ENCODE peak calls at places on chromosomes 12 and 14, in five cellular contexts. One of them, this sample, is unnamed.
A peak's percentile ranks its signal among the peaks of the same experiment; 100 is the strongest.

GRCh38 chr14:55837467-55837866 is 257.5 kb downstream of the KTN1 start:
- DNase-seq in activated CD4-positive, CD25-positive, alpha-beta regulatory T cell: no peak
- DNase-seq in stimulated activated CD4-positive, alpha-beta T cell treated with anti-CD3 and anti-CD28 coated beads, TNF-alpha, amount 100 ng/mL, for 1 hour: no peak
- DNase-seq in spleen: no peak
- DNase-seq in effector CD8-positive, alpha-beta T cell: no peak
- DNase-seq in this sample: no peak

GRCh38 chr12:50302686-50303085 is 19.4 kb upstream of the LIMA1 start:
- DNase-seq in spleen: no peak
- DNase-seq in effector CD8-positive, alpha-beta T cell: no peak
- DNase-seq in stimulated activated CD4-positive, alpha-beta T cell treated with anti-CD3 and anti-CD28 coated beads, TNF-alpha, amount 100 ng/mL, for 1 hour: no peak
- DNase-seq in activated CD4-positive, CD25-positive, alpha-beta regulatory T cell: no peak
- DNase-seq in this sample: no peak

GRCh38 chr12:42759622-42760273 is 170.2 kb upstream of the PRICKLE1 start:
- DNase-seq in activated CD4-positive, CD25-positive, alpha-beta regulatory T cell: no peak
- DNase-seq in effector CD8-positive, alpha-beta T cell: no peak
- DNase-seq in spleen: no peak
- DNase-seq in stimulated activated CD4-positive, alpha-beta T cell treated with anti-CD3 and anti-CD28 coated beads, TNF-alpha, amount 100 ng/mL, for 1 hour: no peak
- DNase-seq in this sample: no peak

GRCh38 chr14:85565862-85566296 is 35.9 kb downstream of the FLRT2 start:
- DNase-seq in effector CD8-positive, alpha-beta T cell: no peak
- DNase-seq in spleen: no peak
- DNase-seq in activated CD4-positive, CD25-positive, alpha-beta regulatory T cell: no peak
- DNase-seq in stimulated activated CD4-positive, alpha-beta T cell treated with anti-CD3 and anti-CD28 coated beads, TNF-alpha, amount 100 ng/mL, for 1 hour: no peak
- DNase-seq in this sample: no peak

GRCh38 chr14:105838591-105839424 is 312.4 kb downstream of the TMEM121 start:
- DNase-seq in spleen: no peak
- DNase-seq in stimulated activated CD4-positive, alpha-beta T cell treated with anti-CD3 and anti-CD28 coated beads, TNF-alpha, amount 100 ng/mL, for 1 hour: no peak
- DNase-seq in effector CD8-positive, alpha-beta T cell: no peak
- DNase-seq in activated CD4-positive, CD25-positive, alpha-beta regulatory T cell: no peak
- DNase-seq in this sample: no peak

GRCh38 chr12:95182868-95183415 is 34.3 kb downstream of the FGD6 start:
- DNase-seq in stimulated activated CD4-positive, alpha-beta T cell treated with anti-CD3 and anti-CD28 coated beads, TNF-alpha, amount 100 ng/mL, for 1 hour: no peak
- DNase-seq in activated CD4-positive, CD25-positive, alpha-beta regulatory T cell: no peak
- DNase-seq in effector CD8-positive, alpha-beta T cell: no peak
- DNase-seq in spleen: no peak
- DNase-seq in this sample: no peak

GRCh38 chr12:230925-231671 is 17.1 kb upstream of the SLC6A12 start:
- DNase-seq in spleen: no peak
- DNase-seq in stimulated activated CD4-positive, alpha-beta T cell treated with anti-CD3 and anti-CD28 coated beads, TNF-alpha, amount 100 ng/mL, for 1 hour: no peak
- DNase-seq in activated CD4-positive, CD25-positive, alpha-beta regulatory T cell: no peak
- DNase-seq in effector CD8-positive, alpha-beta T cell: no peak
- DNase-seq in this sample: no peak

GRCh38 chr12:51323317-51323960 is 535 bp downstream of the BIN2 start:
- DNase-seq in spleen: peak; percentile 82
- DNase-seq in activated CD4-positive, CD25-positive, alpha-beta regulatory T cell: peak; percentile 26
- DNase-seq in effector CD8-positive, alpha-beta T cell: peak; percentile 26
- DNase-seq in stimulated activated CD4-positive, alpha-beta T cell treated with anti-CD3 and anti-CD28 coated beads, TNF-alpha, amount 100 ng/mL, for 1 hour: no peak
- DNase-seq in this sample: peak; percentile 32

GRCh38 chr12:40325349-40325960 is 100.7 kb downstream of the LRRK2 start:
- DNase-seq in activated CD4-positive, CD25-positive, alpha-beta regulatory T cell: no peak
- DNase-seq in effector CD8-positive, alpha-beta T cell: no peak
- DNase-seq in stimulated activated CD4-positive, alpha-beta T cell treated with anti-CD3 and anti-CD28 coated beads, TNF-alpha, amount 100 ng/mL, for 1 hour: no peak
- DNase-seq in spleen: no peak
- DNase-seq in this sample: no peak

GRCh38 chr12:51320695-51321320 is 3.2 kb downstream of the BIN2 start:
- DNase-seq in stimulated activated CD4-positive, alpha-beta T cell treated with anti-CD3 and anti-CD28 coated beads, TNF-alpha, amount 100 ng/mL, for 1 hour: no peak
- DNase-seq in activated CD4-positive, CD25-positive, alpha-beta regulatory T cell: no peak
- DNase-seq in spleen: no peak
- DNase-seq in effector CD8-positive, alpha-beta T cell: no peak
- DNase-seq in this sample: no peak

GRCh38 chr12:31965090-31965489 is 5.9 kb downstream of the RESF1 start:
- DNase-seq in spleen: no peak
- DNase-seq in effector CD8-positive, alpha-beta T cell: no peak
- DNase-seq in stimulated activated CD4-positive, alpha-beta T cell treated with anti-CD3 and anti-CD28 coated beads, TNF-alpha, amount 100 ng/mL, for 1 hour: no peak
- DNase-seq in activated CD4-positive, CD25-positive, alpha-beta regulatory T cell: no peak
- DNase-seq in this sample: no peak

GRCh38 chr14:103141117-103141796 is 18.0 kb downstream of the TNFAIP2 start:
- DNase-seq in activated CD4-positive, CD25-positive, alpha-beta regulatory T cell: no peak
- DNase-seq in stimulated activated CD4-positive, alpha-beta T cell treated with anti-CD3 and anti-CD28 coated beads, TNF-alpha, amount 100 ng/mL, for 1 hour: no peak
- DNase-seq in spleen: no peak
- DNase-seq in effector CD8-positive, alpha-beta T cell: no peak
- DNase-seq in this sample: peak; percentile 11

GRCh38 chr14:48792376-48793024 is 793.7 kb downstream of the RPS29 start:
- DNase-seq in stimulated activated CD4-positive, alpha-beta T cell treated with anti-CD3 and anti-CD28 coated beads, TNF-alpha, amount 100 ng/mL, for 1 hour: no peak
- DNase-seq in activated CD4-positive, CD25-positive, alpha-beta regulatory T cell: no peak
- DNase-seq in effector CD8-positive, alpha-beta T cell: no peak
- DNase-seq in spleen: no peak
- DNase-seq in this sample: no peak

GRCh38 chr14:32469388-32470160 is 140.5 kb downstream of the AKAP6 start:
- DNase-seq in spleen: no peak
- DNase-seq in stimulated activated CD4-positive, alpha-beta T cell treated with anti-CD3 and anti-CD28 coated beads, TNF-alpha, amount 100 ng/mL, for 1 hour: no peak
- DNase-seq in activated CD4-positive, CD25-positive, alpha-beta regulatory T cell: no peak
- DNase-seq in effector CD8-positive, alpha-beta T cell: no peak
- DNase-seq in this sample: no peak

GRCh38 chr14:70640938-70641547 is 673 bp upstream of the TTC9 start:
- DNase-seq in stimulated activated CD4-positive, alpha-beta T cell treated with anti-CD3 and anti-CD28 coated beads, TNF-alpha, amount 100 ng/mL, for 1 hour: no peak
- DNase-seq in spleen: peak; percentile 85
- DNase-seq in effector CD8-positive, alpha-beta T cell: peak; percentile 33
- DNase-seq in activated CD4-positive, CD25-positive, alpha-beta regulatory T cell: no peak
- DNase-seq in this sample: peak; percentile 28

This sample was measured in memory B cell.